ENCODE peak calls at places on chromosome 14, in ten cellular contexts. One of them, this sample, is unnamed.
A peak's percentile ranks its signal among the peaks of the same experiment; 100 is the strongest.

GRCh38 chr14:72643317-72643801 is 250.5 kb downstream of the DPF3 start:
- DNase-seq in osteoblast: peak; percentile 96
- DNase-seq in heart right ventricle: peak; percentile 29
- DNase-seq in WERI-Rb-1: peak; percentile 93
- DNase-seq in astrocyte: peak; percentile 99
- DNase-seq in hepatocyte: peak; percentile 57
- DNase-seq in K562: no peak
- DNase-seq in adrenal gland: peak; percentile 74
- DNase-seq in heart left ventricle: no peak
- DNase-seq in lung: no peak
- DNase-seq in this sample: peak; percentile 91

GRCh38 chr14:37272569-37272968 is 74.8 kb downstream of the MIPOL1 start:
- DNase-seq in lung: no peak
- DNase-seq in osteoblast: no peak
- DNase-seq in astrocyte: no peak
- DNase-seq in heart left ventricle: no peak
- DNase-seq in hepatocyte: no peak
- DNase-seq in WERI-Rb-1: no peak
- DNase-seq in heart right ventricle: no peak
- DNase-seq in K562: no peak
- DNase-seq in adrenal gland: no peak
- DNase-seq in this sample: no peak

GRCh38 chr14:66624319-66624937 is 116.5 kb downstream of the GPHN start:
- DNase-seq in osteoblast: peak; percentile 63
- DNase-seq in heart right ventricle: peak; percentile 50
- DNase-seq in lung: no peak
- DNase-seq in WERI-Rb-1: peak; percentile 72
- DNase-seq in astrocyte: peak; percentile 36
- DNase-seq in K562: peak; percentile 12
- DNase-seq in hepatocyte: peak; percentile 73
- DNase-seq in heart left ventricle: peak; percentile 44
- DNase-seq in adrenal gland: peak; percentile 53
- DNase-seq in this sample: no peak

GRCh38 chr14:55000381-55000780 is 26.5 kb downstream of the WDHD1 start:
- DNase-seq in lung: no peak
- DNase-seq in adrenal gland: no peak
- DNase-seq in heart left ventricle: no peak
- DNase-seq in astrocyte: peak; percentile 59
- DNase-seq in hepatocyte: no peak
- DNase-seq in heart right ventricle: no peak
- DNase-seq in osteoblast: no peak
- DNase-seq in WERI-Rb-1: no peak
- DNase-seq in K562: no peak
- DNase-seq in this sample: no peak

GRCh38 chr14:45089813-45090212 is 5.9 kb downstream of the PRPF39 start:
- DNase-seq in hepatocyte: no peak
- DNase-seq in osteoblast: peak; percentile 91
- DNase-seq in heart left ventricle: no peak
- DNase-seq in lung: no peak
- DNase-seq in WERI-Rb-1: no peak
- DNase-seq in astrocyte: peak; percentile 70
- DNase-seq in K562: no peak
- DNase-seq in heart right ventricle: no peak
- DNase-seq in adrenal gland: no peak
- DNase-seq in this sample: no peak

GRCh38 chr14:80055912-80056801 is 155.1 kb downstream of the DIO2 start:
- DNase-seq in K562: peak; percentile 1
- DNase-seq in heart right ventricle: peak; percentile 36
- DNase-seq in lung: peak; percentile 28
- DNase-seq in osteoblast: no peak
- DNase-seq in heart left ventricle: peak; percentile 27
- DNase-seq in hepatocyte: peak; percentile 69
- DNase-seq in WERI-Rb-1: peak; percentile 39
- DNase-seq in astrocyte: peak; percentile 46
- DNase-seq in adrenal gland: peak; percentile 29
- DNase-seq in this sample: no peak

GRCh38 chr14:103386632-103387329 is 1.6 kb downstream of the MARK3 start:
- DNase-seq in astrocyte: no peak
- DNase-seq in lung: no peak
- DNase-seq in adrenal gland: no peak
- DNase-seq in K562: no peak
- DNase-seq in hepatocyte: no peak
- DNase-seq in heart right ventricle: no peak
- DNase-seq in osteoblast: peak; percentile 76
- DNase-seq in WERI-Rb-1: no peak
- DNase-seq in heart left ventricle: no peak
- DNase-seq in this sample: no peak

GRCh38 chr14:29463727-29464370 is 463.8 kb downstream of the PRKD1 start:
- DNase-seq in heart right ventricle: no peak
- DNase-seq in astrocyte: no peak
- DNase-seq in adrenal gland: no peak
- DNase-seq in hepatocyte: no peak
- DNase-seq in osteoblast: no peak
- DNase-seq in K562: no peak
- DNase-seq in heart left ventricle: no peak
- DNase-seq in lung: no peak
- DNase-seq in WERI-Rb-1: no peak
- DNase-seq in this sample: no peak

GRCh38 chr14:31884776-31885379 is 192.2 kb upstream of the ARHGAP5 start:
- DNase-seq in hepatocyte: no peak
- DNase-seq in heart left ventricle: no peak
- DNase-seq in WERI-Rb-1: no peak
- DNase-seq in heart right ventricle: no peak
- DNase-seq in lung: no peak
- DNase-seq in K562: no peak
- DNase-seq in adrenal gland: no peak
- DNase-seq in osteoblast: peak; percentile 25
- DNase-seq in astrocyte: peak; percentile 59
- DNase-seq in this sample: no peak

DNA sequence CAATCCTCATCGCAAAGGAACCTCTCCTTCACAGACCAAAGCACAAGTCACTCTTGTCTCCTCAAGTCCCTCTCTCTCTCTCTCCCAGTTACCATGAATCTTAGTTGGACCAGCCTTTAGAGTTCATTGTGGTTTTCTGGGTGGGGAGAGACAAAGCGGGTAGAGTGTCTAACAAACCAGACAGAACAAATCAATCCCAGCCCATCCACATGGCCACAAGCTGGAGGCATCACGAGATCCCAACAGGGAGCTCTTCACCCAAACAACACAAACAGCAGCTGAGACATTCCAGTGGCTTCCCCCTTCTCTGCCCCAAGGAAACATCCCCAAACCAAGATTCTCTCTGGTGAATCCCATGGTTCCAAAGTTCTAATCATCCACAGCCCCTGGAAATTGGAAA is 22.4 kb downstream of the ACTN1 start:
- DNase-seq in WERI-Rb-1: no peak
- DNase-seq in K562: no peak
- DNase-seq in heart right ventricle: no peak
- DNase-seq in osteoblast: no peak
- DNase-seq in astrocyte: no peak
- DNase-seq in lung: no peak
- DNase-seq in heart left ventricle: no peak
- DNase-seq in adrenal gland: no peak
- DNase-seq in hepatocyte: no peak
- DNase-seq in this sample: no peak
- H3K27ac ChIP-seq in WERI-Rb-1: no peak overlapping the region
- H3K27ac ChIP-seq in K562: no peak overlapping the region
- H3K27ac ChIP-seq in heart right ventricle: no peak overlapping the region
- H3K27ac ChIP-seq in osteoblast: peak overlapping the region; percentile 73
- H3K27ac ChIP-seq in astrocyte: peak overlapping the region; percentile 37
- H3K27ac ChIP-seq in lung: no peak overlapping the region
- H3K27ac ChIP-seq in heart left ventricle: no peak overlapping the region
- H3K27ac ChIP-seq in adrenal gland: no peak overlapping the region
- H3K27ac ChIP-seq in hepatocyte: no peak overlapping the region
- H3K27ac ChIP-seq in this sample: peak overlapping the region; percentile 98

GRCh38 chr14:77183896-77184295 is 2.3 kb downstream of the TMEM63C start:
- DNase-seq in osteoblast: no peak
- DNase-seq in lung: no peak
- DNase-seq in adrenal gland: no peak
- DNase-seq in hepatocyte: no peak
- DNase-seq in WERI-Rb-1: no peak
- DNase-seq in astrocyte: no peak
- DNase-seq in heart right ventricle: no peak
- DNase-seq in heart left ventricle: no peak
- DNase-seq in K562: no peak
- DNase-seq in this sample: no peak

GRCh38 chr14:77184396-77185092 is 2.9 kb downstream of the TMEM63C start:
- DNase-seq in heart left ventricle: no peak
- DNase-seq in lung: no peak
- DNase-seq in WERI-Rb-1: no peak
- DNase-seq in hepatocyte: peak; percentile 65
- DNase-seq in astrocyte: no peak
- DNase-seq in K562: no peak
- DNase-seq in osteoblast: no peak
- DNase-seq in adrenal gland: no peak
- DNase-seq in heart right ventricle: no peak
- DNase-seq in this sample: no peak

GRCh38 chr14:77181124-77181602 is 435 bp upstream of the TMEM63C start:
- DNase-seq in astrocyte: no peak
- DNase-seq in heart right ventricle: no peak
- DNase-seq in heart left ventricle: no peak
- DNase-seq in osteoblast: no peak
- DNase-seq in WERI-Rb-1: no peak
- DNase-seq in adrenal gland: no peak
- DNase-seq in lung: no peak
- DNase-seq in hepatocyte: no peak
- DNase-seq in K562: no peak
- DNase-seq in this sample: no peak

GRCh38 chr14:77185093-77185465 is 3.5 kb downstream of the TMEM63C start:
- DNase-seq in astrocyte: no peak
- DNase-seq in lung: no peak
- DNase-seq in heart left ventricle: no peak
- DNase-seq in WERI-Rb-1: no peak
- DNase-seq in osteoblast: no peak
- DNase-seq in adrenal gland: no peak
- DNase-seq in K562: no peak
- DNase-seq in heart right ventricle: no peak
- DNase-seq in hepatocyte: no peak
- DNase-seq in this sample: no peak

GRCh38 chr14:77181603-77182437 is at the start of gene TMEM63C:
- DNase-seq in hepatocyte: peak; percentile 92
- DNase-seq in adrenal gland: peak; percentile 78
- DNase-seq in heart right ventricle: no peak
- DNase-seq in heart left ventricle: no peak
- DNase-seq in osteoblast: no peak
- DNase-seq in WERI-Rb-1: peak; percentile 98
- DNase-seq in K562: peak; percentile 5
- DNase-seq in lung: no peak
- DNase-seq in astrocyte: peak; percentile 10
- DNase-seq in this sample: peak; percentile 93
- TF ChIP-seq CTCF in hepatocyte: no peak
- TF ChIP-seq CTCF in adrenal gland: no peak
- TF ChIP-seq CTCF in heart right ventricle: no peak
- TF ChIP-seq CTCF in heart left ventricle: no peak
- TF ChIP-seq CTCF in osteoblast: no peak
- TF ChIP-seq CTCF in WERI-Rb-1: peak; percentile 12
- TF ChIP-seq CTCF in K562: no peak
- TF ChIP-seq CTCF in lung: no peak
- TF ChIP-seq CTCF in astrocyte: no peak
- TF ChIP-seq CTCF in this sample: no peak

GRCh38 chr14:63867926-63868921 is 15.4 kb downstream of the SYNE2 start:
- DNase-seq in hepatocyte: no peak
- DNase-seq in astrocyte: no peak
- DNase-seq in WERI-Rb-1: no peak
- DNase-seq in K562: no peak
- DNase-seq in heart left ventricle: no peak
- DNase-seq in osteoblast: no peak
- DNase-seq in lung: no peak
- DNase-seq in heart right ventricle: no peak
- DNase-seq in adrenal gland: no peak
- DNase-seq in this sample: no peak
- H3K27ac ChIP-seq in hepatocyte: no peak overlapping the region
- H3K27ac ChIP-seq in astrocyte: no peak overlapping the region
- H3K27ac ChIP-seq in WERI-Rb-1: no peak overlapping the region
- H3K27ac ChIP-seq in K562: no peak overlapping the region
- H3K27ac ChIP-seq in heart left ventricle: no peak overlapping the region
- H3K27ac ChIP-seq in osteoblast: no peak overlapping the region
- H3K27ac ChIP-seq in lung: no peak overlapping the region
- H3K27ac ChIP-seq in heart right ventricle: no peak overlapping the region
- H3K27ac ChIP-seq in adrenal gland: no peak overlapping the region
- H3K27ac ChIP-seq in this sample: no peak overlapping the region

GRCh38 chr14:56423591-56423991 is 156.0 kb upstream of the TMEM260 start:
- DNase-seq in osteoblast: peak; percentile 58
- DNase-seq in heart left ventricle: peak; percentile 18
- DNase-seq in K562: no peak
- DNase-seq in hepatocyte: peak; percentile 46
- DNase-seq in heart right ventricle: peak; percentile 16
- DNase-seq in astrocyte: peak; percentile 41
- DNase-seq in lung: no peak
- DNase-seq in adrenal gland: no peak
- DNase-seq in WERI-Rb-1: no peak
- DNase-seq in this sample: no peak
- TF ChIP-seq CTCF in osteoblast: no peak
- TF ChIP-seq CTCF in heart left ventricle: no peak
- TF ChIP-seq CTCF in K562: no peak
- TF ChIP-seq CTCF in hepatocyte: no peak
- TF ChIP-seq CTCF in heart right ventricle: no peak
- TF ChIP-seq CTCF in astrocyte: no peak
- TF ChIP-seq CTCF in lung: no peak
- TF ChIP-seq CTCF in adrenal gland: no peak
- TF ChIP-seq CTCF in WERI-Rb-1: no peak
- TF ChIP-seq CTCF in this sample: no peak

GRCh38 chr14:64788706-64789105 is 84.5 kb downstream of the PLEKHG3 start:
- DNase-seq in heart right ventricle: no peak
- DNase-seq in osteoblast: peak; percentile 95
- DNase-seq in astrocyte: peak; percentile 97
- DNase-seq in hepatocyte: peak; percentile 41
- DNase-seq in lung: no peak
- DNase-seq in heart left ventricle: no peak
- DNase-seq in K562: peak; percentile 16
- DNase-seq in adrenal gland: peak; percentile 63
- DNase-seq in WERI-Rb-1: no peak
- DNase-seq in this sample: no peak
- H3K27ac ChIP-seq in heart right ventricle: no peak overlapping the region
- H3K27ac ChIP-seq in osteoblast: no peak overlapping the region
- H3K27ac ChIP-seq in astrocyte: no peak overlapping the region
- H3K27ac ChIP-seq in hepatocyte: no peak overlapping the region
- H3K27ac ChIP-seq in lung: no peak overlapping the region
- H3K27ac ChIP-seq in heart left ventricle: no peak overlapping the region
- H3K27ac ChIP-seq in K562: no peak overlapping the region
- H3K27ac ChIP-seq in adrenal gland: no peak overlapping the region
- H3K27ac ChIP-seq in WERI-Rb-1: no peak overlapping the region
- H3K27ac ChIP-seq in this sample: no peak overlapping the region

This sample was measured in RWPE2.